ENCODE peak calls at places on chromosomes 12 and 14, in eight cellular contexts. P is hepatocyte, I is GM12878, K is endothelial cell of umbilical vein, R is H1, M is PC-3, F is HCT116, W is astrocyte. O is an unnamed sample.

GRCh38 chr12:74689071-74689655 is 151.5 kb downstream of the ATXN7L3B start:
- DNase-seq in P (peak), I (no peak), K (peak), R (no peak), M (peak), F (peak), W (peak), O (no peak)

GRCh38 chr14:102590667-102591099 is 1.8 kb upstream of the RCOR1 start:
- DNase-seq in P (peak), I (no peak), K (peak), R (no peak), M (peak), F (peak), W (peak), O (no peak)

GRCh38 chr14:57420033-57420432 is 29.6 kb downstream of the NAA30 start:
- DNase-seq in P (no peak), I (no peak), K (no peak), R (no peak), M (no peak), F (no peak), W (no peak), O (no peak)

GRCh38 chr14:70887207-70888150 is 19.8 kb upstream of the PCNX1 start:
- DNase-seq in P (no peak), I (peak), K (no peak), R (no peak), M (no peak), F (no peak), W (peak), O (no peak)

GRCh38 chr14:100156776-100157175 is 2.7 kb downstream of the DEGS2 start:
- DNase-seq in P (no peak), I (no peak), K (no peak), R (no peak), M (no peak), F (no peak), W (no peak), O (no peak)

GRCh38 chr14:90489916-90490726 is 93.3 kb downstream of the CALM1 start:
- DNase-seq in P (no peak), I (no peak), K (no peak), R (no peak), M (no peak), F (no peak), W (peak), O (no peak)

GRCh38 chr14:100305446-100306255 is 593 bp downstream of the SLC25A29 start:
- DNase-seq in P (peak), I (no peak), K (peak), R (no peak), M (peak), F (no peak), W (no peak), O (peak)

GRCh38 chr12:67434653-67435375 is 165.7 kb downstream of the CAND1 start:
- DNase-seq in P (peak), I (no peak), K (no peak), R (no peak), M (peak), F (no peak), W (peak), O (no peak)

GRCh38 chr14:34678306-34678705 is 36.1 kb downstream of the CFL2 start:
- DNase-seq in P (no peak), I (no peak), K (no peak), R (no peak), M (no peak), F (no peak), W (peak), O (no peak)

GRCh38 chr14:30874120-30874998 is at the start of gene COCH:
- DNase-seq in P (peak), I (no peak), K (no peak), R (no peak), M (peak), F (peak), W (no peak), O (no peak)

GRCh38 chr12:10636611-10637010 is 23.2 kb upstream of the MAGOHB start:
- DNase-seq in P (no peak), I (no peak), K (no peak), R (no peak), M (peak), F (no peak), W (no peak), O (no peak)

GRCh38 chr12:52643233-52644077 is 8.6 kb downstream of the KRT2 start:
- DNase-seq in P (no peak), I (no peak), K (no peak), R (no peak), M (no peak), F (no peak), W (no peak), O (no peak)

GRCh38 chr14:99127651-99128167 is 144.3 kb downstream of the BCL11B start:
- DNase-seq in P (peak), I (no peak), K (no peak), R (no peak), M (peak), F (no peak), W (peak), O (no peak)

GRCh38 chr12:68609955-68610434 is 704 bp upstream of the RAP1B start:
- DNase-seq in P (peak), I (no peak), K (no peak), R (no peak), M (peak), F (no peak), W (peak), O (no peak)

DNA sequence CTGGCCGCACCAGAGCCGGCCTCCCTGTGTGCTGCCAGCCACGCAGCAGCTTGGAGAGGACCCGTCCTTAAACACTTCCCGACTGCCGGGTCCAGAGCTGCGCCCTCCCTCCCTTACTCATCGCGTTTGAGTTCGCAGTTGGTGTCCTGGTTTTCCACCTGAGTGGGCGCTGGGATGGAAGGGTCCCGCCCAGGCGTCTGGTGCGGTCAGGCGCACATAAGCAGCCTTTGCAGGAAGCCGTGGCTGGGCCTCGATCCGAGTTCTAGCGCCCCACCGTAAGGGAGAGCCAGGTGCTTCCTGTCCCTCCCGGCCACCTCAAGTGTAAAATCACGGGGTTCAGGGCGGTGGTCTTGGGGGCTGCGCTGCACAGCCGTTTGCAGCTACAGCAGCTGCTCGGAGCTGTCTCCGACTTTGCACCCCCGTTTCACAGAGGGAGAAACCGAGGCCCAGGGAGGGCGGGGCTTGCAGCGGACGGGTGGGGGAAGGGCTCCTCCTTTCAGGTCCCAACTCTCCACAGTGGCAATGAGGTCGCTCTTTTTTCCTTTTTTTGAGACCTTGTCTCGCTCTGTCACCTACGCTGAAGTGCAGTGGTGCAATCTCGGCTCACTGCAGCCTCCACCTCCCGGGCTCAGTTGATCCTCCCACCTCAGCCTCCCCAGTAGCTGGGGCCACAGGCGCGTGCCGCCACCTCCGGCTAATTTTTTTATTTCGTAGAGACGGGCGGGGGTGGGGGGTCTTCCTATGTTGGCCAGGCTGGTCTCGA is 51.3 kb downstream of the LRCOL1 start:
- DNase-seq in P (no peak), I (no peak), K (no peak), R (no peak), M (no peak), F (no peak), W (no peak), O (peak)
- TF ChIP-seq CTCF in P (no peak), I (no peak), K (no peak), R (no peak), M (no peak), F (no peak), W (no peak), O (no peak)

DNA sequence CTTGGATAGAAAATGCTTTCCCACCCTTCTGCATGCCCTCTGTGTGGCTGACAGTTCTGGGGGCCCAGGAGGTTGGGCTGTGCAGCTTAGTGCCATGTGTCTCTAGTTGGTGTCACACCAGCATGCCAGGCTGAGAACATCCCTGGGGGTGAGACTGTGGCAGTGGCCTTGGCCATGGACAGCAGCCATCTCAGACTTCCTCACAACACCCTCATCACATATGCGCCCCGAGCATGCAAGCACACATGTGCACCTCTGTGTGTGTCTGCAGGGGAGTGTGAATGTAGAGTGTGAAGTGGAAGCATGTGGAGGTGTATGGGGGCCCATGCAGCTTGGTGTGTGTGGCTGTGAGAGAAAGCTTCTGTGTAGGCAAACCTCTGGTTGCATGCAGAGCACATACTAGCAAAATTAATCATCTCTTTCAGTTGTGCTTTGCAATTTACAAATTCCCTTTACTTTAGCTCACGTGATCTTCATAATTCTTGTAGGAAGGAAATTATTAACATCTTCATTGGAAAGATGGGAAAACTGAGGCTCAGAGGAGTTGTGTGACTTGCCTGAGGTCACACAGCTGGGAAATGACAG is 8.4 kb downstream of the ASIC1 start:
- DNase-seq in P (no peak), I (no peak), K (no peak), R (no peak), M (no peak), F (no peak), W (no peak), O (no peak)
- H2AFZ ChIP-seq in P (no peak), I (no peak), K (no peak), R (no peak), M (no peak), F (no peak), W (no peak), O (no peak)

GRCh38 chr12:89040146-89040964 is 311.9 kb downstream of the DUSP6 start:
- DNase-seq in P (no peak), I (no peak), K (no peak), R (no peak), M (peak), F (no peak), W (peak), O (peak)
- TF ChIP-seq EZH2 in P (no peak), I (no peak), K (no peak), R (no peak), M (no peak), F (no peak), W (no peak), O (no peak)

DNA sequence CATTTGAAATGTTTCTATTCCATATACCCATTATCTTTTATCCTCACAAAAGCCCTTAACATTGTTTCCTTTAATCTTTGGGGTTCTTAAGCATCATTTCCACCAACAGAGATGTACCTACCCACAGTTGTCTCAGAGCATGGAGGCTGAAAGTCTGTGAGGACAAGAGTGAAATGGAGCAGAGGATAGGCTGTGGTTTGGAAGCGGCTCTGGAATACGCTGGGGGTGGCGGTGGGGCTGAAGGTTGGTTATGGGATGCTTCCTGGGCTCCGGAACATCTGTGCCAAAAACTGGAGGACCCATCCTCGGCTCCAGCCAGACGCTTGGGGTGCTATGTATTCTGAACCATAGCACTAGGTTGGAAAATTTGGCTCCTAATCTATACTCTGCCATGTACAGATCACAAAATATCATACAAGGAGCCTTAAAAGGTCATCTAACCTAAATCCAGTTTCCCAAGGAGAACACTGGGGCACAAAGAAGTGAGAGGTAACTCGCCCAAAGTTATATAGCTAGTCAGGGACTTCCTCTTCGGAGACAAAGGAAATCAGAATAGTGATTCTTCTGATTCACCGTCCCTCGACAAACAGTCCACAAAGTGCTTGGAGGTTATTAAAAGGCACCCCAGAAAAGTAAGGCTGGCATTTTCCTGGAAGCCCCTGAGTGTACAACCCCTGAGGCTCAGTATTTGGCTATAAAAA is 2.5 kb downstream of the PPP1R3E start:
- DNase-seq in P (no peak), I (no peak), K (no peak), R (no peak), M (no peak), F (no peak), W (no peak), O (no peak)
- TF ChIP-seq CTCF in P (no peak), I (no peak), K (no peak), R (no peak), M (no peak), F (no peak), W (no peak), O (no peak)

DNA sequence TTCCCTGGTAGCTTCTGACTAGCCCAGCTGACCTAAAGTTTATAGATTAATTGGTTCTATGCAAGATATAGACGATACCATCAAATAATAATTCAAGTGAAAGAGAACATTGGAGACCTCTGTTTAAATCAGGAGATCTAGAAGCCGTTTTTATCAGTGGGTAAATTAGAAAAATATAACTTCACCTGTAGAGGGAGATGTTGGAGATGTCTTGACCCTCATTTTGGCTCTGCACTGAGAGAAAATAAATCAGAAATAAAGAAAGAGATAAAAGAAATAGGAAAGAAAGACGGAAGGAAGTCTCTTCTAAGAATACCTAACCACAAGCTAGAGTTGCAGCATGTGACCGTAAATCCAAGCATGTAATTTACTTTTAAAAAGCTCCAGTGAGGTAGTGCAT is 684.5 kb downstream of the C12orf50 start:
- DNase-seq in P (no peak), I (no peak), K (no peak), R (no peak), M (peak), F (no peak), W (no peak), O (no peak)
- H2AFZ ChIP-seq in P (no peak), I (no peak), K (no peak), R (no peak), M (peak), F (peak), W (no peak), O (no peak)

GRCh38 chr12:49962861-49963765 is 1.4 kb downstream of the AQP5 start:
- DNase-seq in P (no peak), I (no peak), K (peak), R (no peak), M (peak), F (peak), W (no peak), O (no peak)

GRCh38 chr12:49959570-49960473 is 1.9 kb upstream of the AQP5 start:
- DNase-seq in P (no peak), I (no peak), K (peak), R (peak), M (peak), F (peak), W (peak), O (peak)

GRCh38 chr12:49961993-49962764 is 507 bp downstream of the AQP5 start:
- DNase-seq in P (no peak), I (no peak), K (no peak), R (no peak), M (no peak), F (no peak), W (no peak), O (no peak)

GRCh38 chr12:49960474-49961110 is 1.1 kb upstream of the AQP5 start:
- DNase-seq in P (no peak), I (no peak), K (no peak), R (no peak), M (no peak), F (no peak), W (no peak), O (no peak)

GRCh38 chr12:49961111-49961922 is at the start of gene AQP5:
- DNase-seq in P (no peak), I (no peak), K (no peak), R (no peak), M (no peak), F (no peak), W (no peak), O (no peak)
- TF ChIP-seq EZH2 in P (peak), I (no peak), K (peak), R (peak), M (no peak), F (no peak), W (peak), O (no peak)

GRCh38 chr12:131599214-131600159 is 111.4 kb upstream of the SFSWAP start:
- DNase-seq in P (no peak), I (no peak), K (no peak), R (no peak), M (no peak), F (no peak), W (no peak), O (no peak)

GRCh38 chr12:131598717-131599116 is 112.2 kb upstream of the SFSWAP start:
- DNase-seq in P (no peak), I (no peak), K (no peak), R (no peak), M (no peak), F (no peak), W (no peak), O (no peak)

GRCh38 chr12:131596115-131596514 is 114.8 kb upstream of the SFSWAP start:
- DNase-seq in P (no peak), I (no peak), K (no peak), R (no peak), M (no peak), F (no peak), W (no peak), O (no peak)

GRCh38 chr12:131600160-131600532 is 110.7 kb upstream of the SFSWAP start:
- DNase-seq in P (no peak), I (no peak), K (no peak), R (no peak), M (no peak), F (no peak), W (no peak), O (no peak)

GRCh38 chr12:131597327-131597726 is 113.6 kb upstream of the SFSWAP start:
- DNase-seq in P (no peak), I (no peak), K (no peak), R (no peak), M (no peak), F (no peak), W (no peak), O (no peak)
- TF ChIP-seq CTCF in P (no peak), I (no peak), K (no peak), R (no peak), M (no peak), F (no peak), W (no peak), O (no peak)

GRCh38 chr12:48969160-48969771 is 2.3 kb downstream of the WNT10B start:
- DNase-seq in P (no peak), I (no peak), K (no peak), R (no peak), M (no peak), F (no peak), W (no peak), O (no peak)
- H2AFZ ChIP-seq in P (no peak), I (no peak), K (no peak), R (no peak), M (no peak), F (no peak), W (no peak), O (no peak)

DNA sequence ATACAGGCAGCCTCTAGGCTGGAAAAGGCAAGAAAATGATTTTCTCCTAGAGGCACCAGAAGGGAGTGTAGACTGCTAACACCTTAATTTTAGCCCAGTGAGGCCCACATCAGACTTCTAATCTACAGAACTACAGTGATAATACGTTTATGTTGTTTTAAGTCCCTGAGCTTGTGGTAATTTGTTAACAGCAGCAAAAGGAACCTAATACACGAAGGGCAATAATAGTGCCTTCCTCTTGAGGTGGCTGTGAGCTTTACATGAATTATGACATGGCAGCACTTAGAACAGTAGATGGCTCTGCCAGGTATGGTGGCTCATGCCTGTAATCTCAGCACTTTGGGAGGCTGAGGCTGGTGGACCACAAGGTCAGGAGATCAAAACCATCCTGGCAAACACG is 118.8 kb downstream of the ZNF664 start:
- DNase-seq in P (no peak), I (no peak), K (no peak), R (no peak), M (no peak), F (no peak), W (no peak), O (no peak)
- TF ChIP-seq EZH2 in P (no peak), I (no peak), K (no peak), R (no peak), M (no peak), F (no peak), W (no peak), O (no peak)

O was measured in DND-41.